ENCODE peak calls at places on chromosome 4, in seven cellular contexts. Z is tibial artery, D is mammary epithelial cell, C is endothelial cell of umbilical vein, J is testis, N is body of pancreas, I is GM12865. E is an unnamed sample.

GRCh38 chr4:110335399-110335798 is 137.0 kb upstream of the ELOVL6 start:
- DNase-seq in N (no peak), D (no peak), J (no peak), Z (no peak), I (no peak), C (no peak), E (no peak)

GRCh38 chr4:119559044-119559647 is 69.5 kb downstream of the PDE5A start:
- DNase-seq in D (peak), N (no peak), Z (no peak), J (no peak), I (peak), C (peak), E (no peak)

GRCh38 chr4:48499551-48500066 is 9.6 kb downstream of the ZAR1 start:
- DNase-seq in J (no peak), N (no peak), D (no peak), C (no peak), I (peak), Z (no peak), E (no peak)

GRCh38 chr4:120841580-120841979 is 80.9 kb downstream of the PRDM5 start:
- DNase-seq in I (no peak), N (no peak), Z (no peak), D (no peak), C (no peak), J (no peak), E (no peak)

GRCh38 chr4:141102367-141102766 is 30.9 kb downstream of the RNF150 start:
- DNase-seq in Z (no peak), N (no peak), C (no peak), I (no peak), D (peak), J (no peak), E (no peak)

GRCh38 chr4:3233391-3234071 is 15.4 kb upstream of the MSANTD1 start:
- DNase-seq in J (no peak), C (no peak), Z (no peak), N (peak), I (no peak), D (no peak), E (no peak)

GRCh38 chr4:25770844-25771243 is 91.9 kb downstream of the SEL1L3 start:
- DNase-seq in J (no peak), D (no peak), Z (no peak), N (no peak), I (no peak), C (no peak), E (no peak)

GRCh38 chr4:165518024-165518616 is 139.3 kb downstream of the CPE start:
- DNase-seq in Z (no peak), N (no peak), C (no peak), D (no peak), I (no peak), J (no peak), E (no peak)

GRCh38 chr4:89482248-89482647 is 174.6 kb upstream of the GPRIN3 start:
- DNase-seq in N (no peak), C (peak), Z (no peak), D (peak), J (no peak), I (peak), E (peak)

GRCh38 chr4:145886871-145887240 is 51.8 kb downstream of the ZNF827 start:
- DNase-seq in C (no peak), J (no peak), Z (no peak), I (no peak), N (no peak), D (no peak), E (no peak)

GRCh38 chr4:182741054-182741453 is 176.1 kb downstream of the DCTD start:
- DNase-seq in I (no peak), D (no peak), J (no peak), N (no peak), C (no peak), Z (no peak), E (no peak)

GRCh38 chr4:21992330-21992729 is 43.8 kb upstream of the KCNIP4 start:
- DNase-seq in J (no peak), N (no peak), D (no peak), Z (no peak), I (no peak), C (no peak), E (no peak)

GRCh38 chr4:89719536-89719935 is 117.4 kb downstream of the SNCA start:
- DNase-seq in J (no peak), Z (no peak), I (no peak), C (no peak), N (no peak), D (no peak), E (no peak)

GRCh38 chr4:178976861-178977260 is 1534.6 kb upstream of the AGA start:
- DNase-seq in Z (no peak), I (no peak), N (no peak), J (no peak), C (no peak), D (no peak), E (no peak)

GRCh38 chr4:5470318-5470889 is 238.0 kb downstream of the EVC2 start:
- DNase-seq in I (no peak), D (no peak), J (no peak), N (no peak), Z (peak), C (no peak), E (no peak)

GRCh38 chr4:105765690-105766407 is 57.3 kb downstream of the GSTCD start:
- DNase-seq in N (no peak), Z (no peak), I (no peak), J (no peak), C (peak), D (peak), E (peak)

GRCh38 chr4:130233377-130234047 is 1137.6 kb downstream of the C4orf33 start:
- DNase-seq in I (peak), Z (no peak), J (no peak), D (peak), N (no peak), C (no peak), E (no peak)

GRCh38 chr4:141458501-141458900 is 177.9 kb upstream of the IL15 start:
- DNase-seq in Z (no peak), J (no peak), C (peak), I (no peak), D (peak), N (no peak), E (peak)

GRCh38 chr4:43763029-43763610 is 685.5 kb downstream of the KCTD8 start:
- DNase-seq in N (peak), D (no peak), Z (no peak), J (no peak), I (peak), C (no peak), E (no peak)

GRCh38 chr4:57462843-57463242 is 352.7 kb upstream of the IGFBP7 start:
- DNase-seq in Z (no peak), I (no peak), J (no peak), C (no peak), D (no peak), N (no peak), E (no peak)

GRCh38 chr4:188086858-188087257 is 22.5 kb downstream of the TRIML2 start:
- DNase-seq in N (no peak), I (no peak), J (no peak), D (no peak), C (no peak), Z (no peak), E (no peak)

GRCh38 chr4:125801373-125801772 is 486.6 kb downstream of the FAT4 start:
- DNase-seq in Z (no peak), J (no peak), I (no peak), N (no peak), C (no peak), D (no peak), E (no peak)

GRCh38 chr4:186727977-186728519 is 4.4 kb upstream of the FAT1 start:
- DNase-seq in N (no peak), Z (no peak), C (no peak), D (peak), J (no peak), I (no peak), E (peak)

GRCh38 chr4:76984127-76984526 is 34.6 kb downstream of the SEPTIN11 start:
- DNase-seq in J (no peak), N (no peak), Z (no peak), I (peak), C (peak), D (peak), E (no peak)

GRCh38 chr4:183596056-183596757 is 62.8 kb downstream of the RWDD4 start:
- DNase-seq in J (no peak), Z (no peak), N (no peak), C (no peak), D (peak), I (no peak), E (no peak)

GRCh38 chr4:1683371-1683902 is 676 bp downstream of the FAM53A start:
- DNase-seq in D (peak), Z (no peak), C (peak), N (peak), I (peak), J (peak), E (no peak)

GRCh38 chr4:153114771-153115321 is 89.4 kb upstream of the TRIM2 start:
- DNase-seq in D (peak), I (no peak), C (no peak), N (no peak), Z (no peak), J (no peak), E (peak)

GRCh38 chr4:57249083-57249482 is 138.9 kb upstream of the IGFBP7 start:
- DNase-seq in N (no peak), I (no peak), C (no peak), D (peak), Z (no peak), J (no peak), E (no peak)

GRCh38 chr4:64200001-64200555 is 209.2 kb downstream of the TECRL start:
- DNase-seq in Z (no peak), I (no peak), C (no peak), D (no peak), N (no peak), J (no peak), E (no peak)

GRCh38 chr4:118939169-118939779 is 50.6 kb downstream of the SYNPO2 start:
- DNase-seq in C (no peak), J (no peak), Z (no peak), D (no peak), N (no peak), I (no peak), E (no peak)

GRCh38 chr4:121721700-121722099 is 24.9 kb upstream of the ANXA5 start:
- DNase-seq in I (no peak), N (no peak), J (no peak), D (no peak), C (no peak), Z (no peak), E (no peak)

GRCh38 chr4:156686120-156686519 is 285.5 kb downstream of the PDGFC start:
- DNase-seq in D (peak), J (no peak), I (no peak), C (no peak), Z (no peak), N (no peak), E (no peak)

GRCh38 chr4:141375855-141376254 is 155.2 kb downstream of the ZNF330 start:
- DNase-seq in D (peak), Z (no peak), I (peak), N (peak), C (peak), J (no peak), E (peak)

GRCh38 chr4:11495818-11496217 is 67.1 kb upstream of the HS3ST1 start:
- DNase-seq in I (no peak), J (no peak), C (no peak), N (no peak), D (no peak), Z (no peak), E (no peak)

GRCh38 chr4:81482344-81482743 is 10.6 kb upstream of the RASGEF1B start:
- DNase-seq in C (no peak), D (no peak), J (no peak), Z (no peak), I (no peak), N (no peak), E (no peak)

GRCh38 chr4:3461515-3462291 is 1.4 kb upstream of the DOK7 start:
- DNase-seq in N (peak), I (no peak), C (peak), D (peak), J (peak), Z (no peak), E (peak)

GRCh38 chr4:12973522-12973921 is 510.6 kb downstream of the RAB28 start:
- DNase-seq in C (no peak), D (no peak), I (no peak), N (no peak), Z (no peak), J (no peak), E (no peak)

GRCh38 chr4:181646864-181647263 is 596.3 kb upstream of the TENM3 start:
- DNase-seq in I (no peak), N (no peak), J (no peak), D (peak), C (no peak), Z (no peak), E (no peak)

GRCh38 chr4:138670681-138671080 is 344.9 kb upstream of the NOCT start:
- DNase-seq in N (no peak), Z (no peak), D (no peak), C (no peak), J (no peak), I (no peak), E (no peak)

GRCh38 chr4:138673053-138673452 is 342.5 kb upstream of the NOCT start:
- DNase-seq in Z (no peak), C (no peak), N (no peak), I (peak), D (no peak), J (no peak), E (no peak)

GRCh38 chr4:138671106-138671505 is 344.5 kb upstream of the NOCT start:
- DNase-seq in D (no peak), Z (no peak), N (no peak), C (no peak), J (no peak), I (no peak), E (no peak)

GRCh38 chr4:138672393-138672976 is 343.1 kb upstream of the NOCT start:
- DNase-seq in N (no peak), C (no peak), J (no peak), D (no peak), I (peak), Z (no peak), E (no peak)

DNA sequence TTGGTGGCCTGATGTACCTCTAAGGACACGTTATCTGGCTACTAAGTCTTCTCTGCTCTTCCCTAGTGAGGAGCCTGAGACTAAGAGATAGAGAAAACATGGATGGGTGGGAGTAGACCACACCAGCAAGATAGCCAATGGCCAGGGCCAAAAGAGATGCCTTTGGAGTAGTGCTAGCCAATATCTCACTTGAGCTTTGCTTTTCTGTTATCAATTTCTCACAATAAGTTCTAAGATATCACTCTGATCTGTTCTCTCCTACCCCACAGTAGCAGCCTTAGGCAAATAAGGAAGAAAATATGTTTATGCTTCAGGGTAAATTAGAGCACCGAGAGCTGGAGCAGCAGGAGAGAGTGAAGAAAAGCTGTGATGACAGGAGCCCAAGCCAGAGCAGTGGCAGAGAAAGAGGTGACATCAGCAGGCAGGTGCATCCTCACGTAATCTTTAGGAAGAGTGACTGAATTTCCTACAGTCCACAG is 343.9 kb upstream of the NOCT start:
- DNase-seq in D (no peak), Z (no peak), I (no peak), N (no peak), C (peak), J (no peak), E (no peak)
- TF ChIP-seq CTCF in D (no peak), Z (no peak), I (no peak), N (no peak), C (no peak), J (no peak), E (no peak)

DNA sequence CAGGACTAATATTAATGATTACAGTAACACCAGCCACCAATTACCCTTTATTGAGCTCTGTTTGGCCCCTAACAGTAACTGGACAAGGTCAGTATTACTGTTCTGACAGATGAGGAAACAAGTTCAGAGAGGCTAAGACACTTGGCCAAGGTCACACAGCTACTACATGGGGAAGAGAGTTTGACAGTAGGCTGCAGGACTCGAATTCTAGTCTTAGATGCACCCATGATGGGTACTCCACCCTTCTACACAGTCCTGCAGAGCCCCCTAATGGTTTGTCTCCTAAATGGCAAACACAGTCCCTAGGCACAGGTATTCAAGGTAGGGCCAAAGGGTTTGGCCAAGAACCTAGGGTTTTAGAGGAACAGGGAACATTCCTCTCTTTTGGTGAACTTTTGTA is 93.9 kb downstream of the NSUN7 start:
- DNase-seq in D (no peak), C (no peak), Z (peak), I (peak), J (no peak), N (no peak), E (peak)
- TF ChIP-seq CTCF in D (no peak), C (no peak), Z (no peak), I (peak), J (no peak), N (no peak), E (no peak)

GRCh38 chr4:148289740-148290139 is 152.5 kb downstream of the NR3C2 start:
- DNase-seq in J (no peak), D (no peak), C (peak), N (no peak), I (no peak), Z (no peak), E (no peak)

GRCh38 chr4:148287111-148287510 is 155.1 kb downstream of the NR3C2 start:
- DNase-seq in N (no peak), J (no peak), Z (no peak), C (no peak), I (no peak), D (no peak), E (no peak)

GRCh38 chr4:148284526-148285193 is 157.6 kb downstream of the NR3C2 start:
- DNase-seq in D (no peak), C (peak), I (no peak), N (no peak), J (peak), Z (no peak), E (no peak)

GRCh38 chr4:148286043-148286442 is 156.2 kb downstream of the NR3C2 start:
- DNase-seq in C (no peak), I (no peak), D (no peak), Z (no peak), N (no peak), J (no peak), E (no peak)

DNA sequence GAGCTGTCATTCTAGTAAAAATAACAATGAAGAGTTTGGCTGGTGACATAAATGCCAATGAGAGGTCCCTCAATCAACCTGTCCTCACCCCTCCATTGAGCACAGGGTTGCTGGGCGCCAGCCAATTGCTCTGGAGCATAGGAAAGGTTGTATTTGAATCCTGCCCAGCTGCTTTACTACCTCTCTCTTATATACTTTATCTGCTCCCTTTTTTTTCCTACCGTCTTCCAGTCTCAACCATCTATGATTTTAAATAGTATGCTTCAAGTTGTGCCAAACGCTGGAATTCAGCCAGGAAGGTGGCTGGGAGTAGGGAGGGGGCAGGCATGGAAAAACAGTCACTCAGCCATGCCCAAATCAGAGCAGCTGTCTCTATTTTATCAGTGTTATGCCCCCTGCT is 153.8 kb downstream of the NR3C2 start:
- DNase-seq in D (no peak), I (no peak), J (no peak), C (peak), Z (no peak), N (peak), E (no peak)
- TF ChIP-seq CTCF in D (no peak), I (no peak), J (no peak), C (no peak), Z (no peak), N (no peak), E (no peak)

DNA sequence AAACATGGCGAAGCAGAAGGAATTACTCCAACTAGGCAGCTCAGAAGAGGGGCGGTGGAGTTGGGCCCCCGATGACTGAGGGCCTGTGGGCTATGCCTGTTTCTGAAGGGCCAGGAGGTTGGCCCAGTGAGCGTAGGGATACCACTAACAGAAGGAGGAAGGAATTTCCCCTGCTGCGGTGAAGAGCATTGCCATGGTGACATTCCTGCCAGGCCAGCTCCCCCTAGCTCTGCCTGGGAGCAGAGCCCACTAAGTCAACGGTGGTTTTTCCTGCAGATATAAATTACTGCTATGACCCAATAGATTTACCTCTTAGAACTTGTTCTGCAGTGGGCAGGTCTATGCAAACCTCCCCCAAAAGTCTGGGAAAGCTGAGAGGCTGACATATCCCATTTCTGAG is 28.9 kb upstream of the HMX1 start:
- DNase-seq in Z (no peak), J (no peak), D (no peak), I (no peak), N (no peak), C (no peak), E (no peak)
- TF ChIP-seq CTCF in Z (no peak), J (no peak), D (no peak), I (no peak), N (no peak), C (no peak), E (no peak)

GRCh38 chr4:86653237-86653865 is 59.2 kb downstream of the PTPN13 start:
- DNase-seq in I (peak), N (no peak), J (no peak), D (no peak), C (peak), Z (no peak), E (peak)
- TF ChIP-seq CTCF in I (peak), N (no peak), J (peak), D (peak), C (peak), Z (no peak), E (peak)

GRCh38 chr4:46649390-46649789 is 259.5 kb upstream of the GABRA2 start:
- DNase-seq in C (no peak), J (no peak), D (no peak), I (no peak), Z (no peak), N (no peak), E (no peak)

GRCh38 chr4:46645092-46645491 is 255.2 kb upstream of the GABRA2 start:
- DNase-seq in J (no peak), N (no peak), I (no peak), D (no peak), C (no peak), Z (no peak), E (no peak)

GRCh38 chr4:46653842-46654241 is 255.2 kb downstream of the COX7B2 start:
- DNase-seq in C (no peak), D (no peak), J (no peak), N (no peak), I (no peak), Z (no peak), E (no peak)

DNA sequence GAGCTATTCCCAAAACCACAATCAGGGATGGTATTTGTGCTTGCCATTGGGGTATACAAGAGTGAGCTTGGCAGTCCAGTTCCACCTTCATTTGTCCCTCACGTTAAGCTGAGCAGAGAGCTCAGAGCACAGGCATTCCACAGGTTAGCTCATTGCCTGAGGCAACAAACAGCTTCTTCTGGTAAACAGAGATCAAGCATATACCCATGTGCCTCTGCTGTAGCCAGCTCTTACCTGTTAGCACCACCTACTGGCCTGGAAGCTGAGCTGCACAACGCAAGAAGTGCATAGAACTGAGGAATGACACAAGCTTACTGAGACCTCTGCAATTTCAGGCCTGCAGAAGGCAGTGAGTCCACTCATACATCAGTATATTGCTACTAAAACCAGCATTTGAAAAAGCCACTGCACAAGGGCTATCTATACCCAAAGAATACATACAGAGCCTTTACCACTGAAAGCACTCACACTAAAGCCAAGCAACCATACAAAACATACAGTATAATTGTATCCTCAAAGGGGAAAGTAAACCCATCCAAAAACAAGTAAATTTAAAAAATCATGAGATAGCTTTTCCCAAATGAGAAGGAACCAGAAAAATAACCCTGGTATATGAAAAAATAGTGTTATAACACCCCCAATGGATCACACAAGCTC is 258.3 kb upstream of the GABRA2 start:
- DNase-seq in I (peak), Z (no peak), C (no peak), D (peak), J (peak), N (no peak), E (peak)
- TF ChIP-seq CTCF in I (peak), Z (no peak), C (no peak), D (peak), J (no peak), N (peak), E (no peak)